ENCODE peak calls at places on chromosomes 11 and 22, in nine cellular contexts. Q is lower lobe of right lung, J is fibroblast of pulmonary artery, O is body of pancreas, I is heart left ventricle, D is PC-9, G is uterus, K is spleen, N is psoas muscle. E is an unnamed sample.
A peak's percentile ranks its signal among the peaks of the same experiment; 100 is the strongest.

GRCh38 chr22:16783930-16784354 is 41.3 kb downstream of the XKR3 start:
- DNase-seq in I (no peak), J (no peak), Q (no peak), O (no peak), K (no peak), N (no peak), D (no peak), G (no peak), E (no peak)

GRCh38 chr11:92702037-92702436 is 267.4 kb upstream of the MTNR1B start:
- DNase-seq in G (no peak), J (no peak), O (no peak), I (no peak), D (no peak), N (no peak), K (no peak), Q (no peak), E (no peak)

GRCh38 chr11:121214861-121215260 is 77.7 kb upstream of the SC5D start:
- DNase-seq in J (no peak), O (no peak), N (no peak), Q (no peak), K (no peak), I (no peak), D (no peak), G (no peak), E (no peak)

GRCh38 chr22:37443086-37443485 is 15.8 kb upstream of the ELFN2 start:
- DNase-seq in D (no peak), K (no peak), N (no peak), G (no peak), Q (no peak), I (no peak), J (no peak), O (no peak), E (no peak)

GRCh38 chr11:75345455-75346224 is 5.8 kb downstream of the ARRB1 start:
- DNase-seq in G (no peak), J (no peak), I (no peak), Q (no peak), O (no peak), N (no peak), D (no peak), K (no peak), E (no peak)

GRCh38 chr22:19876314-19876940 is 21.8 kb upstream of the GNB1L start:
- DNase-seq in N (peak; percentile 49), Q (peak; percentile 39), K (peak; percentile 59), J (no peak), D (no peak), G (peak; percentile 35), O (peak; percentile 8), I (peak; percentile 11), E (peak; percentile 45)

GRCh38 chr11:36774603-36775002 is 176.6 kb upstream of the RAG2 start:
- DNase-seq in O (no peak), Q (no peak), K (no peak), J (peak; percentile 36), G (no peak), I (no peak), D (no peak), N (no peak), E (no peak)

GRCh38 chr22:49077586-49077985 is 750.1 kb downstream of the BRD1 start:
- DNase-seq in I (no peak), D (no peak), G (no peak), J (no peak), K (no peak), N (peak; percentile 13), Q (no peak), O (no peak), E (peak; percentile 48)

GRCh38 chr11:106276859-106277436 is 199.5 kb downstream of the AASDHPPT start:
- DNase-seq in O (no peak), G (no peak), Q (no peak), N (no peak), J (peak; percentile 59), I (no peak), D (peak; percentile 2), K (no peak), E (no peak)

GRCh38 chr11:92413757-92414513 is 189.3 kb downstream of the FAT3 start:
- DNase-seq in O (no peak), Q (no peak), I (no peak), G (no peak), K (no peak), N (no peak), J (no peak), D (no peak), E (no peak)

GRCh38 chr11:112478806-112479205 is 218.1 kb upstream of the PLET1 start:
- DNase-seq in I (no peak), J (no peak), N (no peak), D (no peak), G (no peak), O (no peak), Q (no peak), K (no peak), E (no peak)

GRCh38 chr11:83070878-83071640 is 638 bp downstream of the RAB30 start:
- DNase-seq in O (peak; percentile 50), Q (peak; percentile 49), N (peak; percentile 76), J (peak; percentile 36), K (peak; percentile 83), D (no peak), G (no peak), I (peak; percentile 57), E (peak; percentile 85)

GRCh38 chr11:83070044-83070877 is 1.4 kb downstream of the RAB30 start:
- DNase-seq in D (peak; percentile 41), I (no peak), O (no peak), K (no peak), N (no peak), Q (no peak), G (no peak), J (peak; percentile 71), E (no peak)

GRCh38 chr11:83071641-83072591 is at the start of gene RAB30:
- DNase-seq in Q (peak; percentile 94), I (peak; percentile 97), K (peak; percentile 96), N (peak; percentile 97), O (peak; percentile 97), D (peak; percentile 93), J (peak; percentile 100), G (peak; percentile 100), E (peak; percentile 99)

GRCh38 chr11:83068573-83068972 is 3.1 kb downstream of the RAB30 start:
- DNase-seq in J (no peak), Q (no peak), N (no peak), D (no peak), I (no peak), K (no peak), O (no peak), G (no peak), E (no peak)

DNA sequence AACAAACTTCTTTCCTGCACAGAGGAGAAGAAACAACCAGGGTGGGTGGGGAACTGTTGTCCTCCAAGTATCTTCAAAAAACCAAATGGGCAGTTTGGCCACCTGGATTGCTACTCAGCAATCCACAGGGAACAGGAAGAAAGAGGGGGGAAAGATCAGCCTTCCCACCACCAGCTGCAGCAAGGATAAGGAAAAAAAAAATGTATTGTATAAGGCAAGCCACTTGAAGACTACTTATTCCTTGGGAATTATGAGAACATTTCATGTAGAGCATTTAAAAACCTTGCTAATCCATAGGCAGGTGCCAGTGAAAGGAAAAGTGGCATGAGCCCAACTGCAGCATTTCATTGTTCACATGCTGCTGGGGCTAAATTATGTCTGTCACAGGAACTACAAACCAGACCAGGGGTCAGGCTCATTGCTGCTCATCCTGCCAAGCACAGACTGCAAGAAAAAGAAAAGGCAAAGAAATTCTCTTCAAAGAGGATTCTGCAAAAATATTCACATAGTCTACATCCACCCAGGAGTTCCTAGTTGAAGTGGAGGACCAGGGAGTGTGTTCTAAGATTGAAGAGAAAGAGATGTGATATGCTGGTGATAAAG is 2.2 kb downstream of the RAB30 start:
- DNase-seq in G (no peak), O (no peak), N (no peak), I (no peak), Q (no peak), K (no peak), J (no peak), D (no peak), E (no peak)
- H3K4me3 ChIP-seq in G (peak overlapping the region; percentile 78), O (no peak overlapping the region), N (peak overlapping the region; percentile 68), I (no peak overlapping the region), Q (peak overlapping the region; percentile 79), K (no peak overlapping the region), J (peak overlapping the region; percentile 92), D (no peak overlapping the region), E (peak overlapping the region; percentile 62)

GRCh38 chr11:61828379-61828628 is 204 bp downstream of the FADS2 start:
- DNase-seq in I (no peak), O (no peak), Q (no peak), J (no peak), N (no peak), G (no peak), K (no peak), D (no peak), E (no peak)
- H3K4me3 ChIP-seq in I (peak overlapping the region; percentile 54), O (peak overlapping the region; percentile 22), Q (peak overlapping the region; percentile 67), J (peak overlapping the region; percentile 94), N (peak overlapping the region; percentile 60), G (peak overlapping the region; percentile 67), K (peak overlapping the region; percentile 59), D (no peak overlapping the region), E (peak overlapping the region; percentile 56)

DNA sequence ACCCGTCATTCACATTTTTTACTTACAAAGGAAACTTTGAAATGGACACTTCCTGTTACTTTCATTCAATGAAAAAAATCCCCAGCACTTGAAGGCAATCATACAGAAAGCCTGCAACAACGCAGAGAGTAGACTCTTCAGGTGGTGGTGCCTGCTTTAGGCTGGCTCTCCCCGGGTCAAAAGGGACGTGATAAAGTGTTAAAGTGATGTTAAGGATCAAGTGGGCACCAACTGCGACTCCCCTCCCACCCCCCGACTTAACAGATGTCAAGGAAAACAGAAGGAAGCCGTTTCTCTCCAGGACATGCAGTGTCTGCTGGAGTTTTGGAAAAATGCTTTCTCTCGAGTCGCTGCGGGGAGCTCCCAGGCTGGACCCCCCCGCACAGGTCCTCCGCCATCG is 414 bp upstream of the PNPLA3 start:
- DNase-seq in N (no peak), D (peak; percentile 22), J (no peak), I (no peak), K (no peak), O (no peak), Q (no peak), G (no peak), E (no peak)
- H3K4me3 ChIP-seq in N (peak overlapping the region; percentile 71), D (peak overlapping the region; percentile 53), J (peak overlapping the region; percentile 74), I (no peak overlapping the region), K (peak overlapping the region; percentile 67), O (no peak overlapping the region), Q (peak overlapping the region; percentile 72), G (peak overlapping the region; percentile 35), E (peak overlapping the region; percentile 33)

GRCh38 chr11:13210424-13210823 is 67.2 kb upstream of the BMAL1 start:
- DNase-seq in J (peak; percentile 90), Q (peak; percentile 56), G (peak; percentile 56), O (peak; percentile 71), N (peak; percentile 52), K (no peak), I (peak; percentile 58), D (peak; percentile 44), E (peak; percentile 74)
- H3K4me3 ChIP-seq in J (no peak overlapping the region), Q (no peak overlapping the region), G (no peak overlapping the region), O (no peak overlapping the region), N (no peak overlapping the region), K (no peak overlapping the region), I (no peak overlapping the region), D (no peak overlapping the region), E (no peak overlapping the region)

GRCh38 chr11:13008625-13009475 is at the start of gene RASSF10:
- DNase-seq in J (peak; percentile 6), D (peak; percentile 85), K (no peak), I (peak; percentile 79), Q (peak; percentile 90), N (peak; percentile 59), O (peak; percentile 22), G (no peak), E (peak; percentile 63)
- H3K4me3 ChIP-seq in J (no peak within 1 kb of the TSS), D (peak within 1 kb of the TSS; percentile 55), K (peak within 1 kb of the TSS; percentile 32), I (peak within 1 kb of the TSS; percentile 35), Q (peak within 1 kb of the TSS; percentile 51), N (peak within 1 kb of the TSS; percentile 65), O (no peak within 1 kb of the TSS), G (no peak within 1 kb of the TSS), E (peak within 1 kb of the TSS; percentile 32)